ENCODE peak calls at places on chromosomes 4 and X, in four cellular contexts. One of them, this sample, is unnamed.
A peak's percentile ranks its signal among the peaks of the same experiment; 100 is the strongest.

GRCh38 chr4:40369437-40370278 is 34.5 kb downstream of the CHRNA9 start:
- DNase-seq in NCI-H1092 treated with DMSO at 0.1 percent for 48 hours: peak; percentile 9
- DNase-seq in CD4-positive, alpha-beta T cell: no peak
- DNase-seq in T follicular helper cell: no peak
- DNase-seq in this sample: no peak

GRCh38 chrX:82591421-82591820 is 916.7 kb upstream of the POU3F4 start:
- DNase-seq in NCI-H1092 treated with DMSO at 0.1 percent for 48 hours: no peak
- DNase-seq in CD4-positive, alpha-beta T cell: no peak
- DNase-seq in T follicular helper cell: no peak
- DNase-seq in this sample: no peak

GRCh38 chrX:47573334-47574095 is 8.7 kb upstream of the TIMP1 start:
- DNase-seq in NCI-H1092 treated with DMSO at 0.1 percent for 48 hours: no peak
- DNase-seq in CD4-positive, alpha-beta T cell: no peak
- DNase-seq in T follicular helper cell: no peak
- DNase-seq in this sample: no peak

GRCh38 chrX:68939868-68940267 is 111.0 kb downstream of the EFNB1 start:
- DNase-seq in NCI-H1092 treated with DMSO at 0.1 percent for 48 hours: no peak
- DNase-seq in CD4-positive, alpha-beta T cell: no peak
- DNase-seq in T follicular helper cell: no peak
- DNase-seq in this sample: no peak

GRCh38 chrX:128287693-128288092 is 235.5 kb upstream of the ACTRT1 start:
- DNase-seq in NCI-H1092 treated with DMSO at 0.1 percent for 48 hours: no peak
- DNase-seq in CD4-positive, alpha-beta T cell: no peak
- DNase-seq in T follicular helper cell: no peak
- DNase-seq in this sample: no peak

GRCh38 chr4:186021461-186022167 is 47.3 kb upstream of the TLR3 start:
- DNase-seq in NCI-H1092 treated with DMSO at 0.1 percent for 48 hours: peak; percentile 72
- DNase-seq in CD4-positive, alpha-beta T cell: no peak
- DNase-seq in T follicular helper cell: no peak
- DNase-seq in this sample: no peak

GRCh38 chr4:23710298-23710697 is 179.5 kb downstream of the PPARGC1A start:
- DNase-seq in NCI-H1092 treated with DMSO at 0.1 percent for 48 hours: no peak
- DNase-seq in CD4-positive, alpha-beta T cell: no peak
- DNase-seq in T follicular helper cell: no peak
- DNase-seq in this sample: no peak

GRCh38 chr4:78876568-78877320 is 62.5 kb downstream of the PAQR3 start:
- DNase-seq in NCI-H1092 treated with DMSO at 0.1 percent for 48 hours: no peak
- DNase-seq in CD4-positive, alpha-beta T cell: no peak
- DNase-seq in T follicular helper cell: no peak
- DNase-seq in this sample: no peak

GRCh38 chr4:109111031-109111430 is 191.4 kb downstream of the COL25A1 start:
- DNase-seq in NCI-H1092 treated with DMSO at 0.1 percent for 48 hours: no peak
- DNase-seq in CD4-positive, alpha-beta T cell: no peak
- DNase-seq in T follicular helper cell: no peak
- DNase-seq in this sample: no peak

GRCh38 chr4:80192937-80193336 is 4.4 kb upstream of the PRDM8 start:
- DNase-seq in NCI-H1092 treated with DMSO at 0.1 percent for 48 hours: no peak
- DNase-seq in CD4-positive, alpha-beta T cell: no peak
- DNase-seq in T follicular helper cell: no peak
- DNase-seq in this sample: no peak

GRCh38 chr4:186900232-186900900 is 176.7 kb upstream of the FAT1 start:
- DNase-seq in NCI-H1092 treated with DMSO at 0.1 percent for 48 hours: no peak
- DNase-seq in CD4-positive, alpha-beta T cell: no peak
- DNase-seq in T follicular helper cell: no peak
- DNase-seq in this sample: no peak

GRCh38 chr4:159204566-159204965 is 101.7 kb downstream of the RAPGEF2 start:
- DNase-seq in NCI-H1092 treated with DMSO at 0.1 percent for 48 hours: no peak
- DNase-seq in CD4-positive, alpha-beta T cell: no peak
- DNase-seq in T follicular helper cell: no peak
- DNase-seq in this sample: no peak

GRCh38 chr4:7030856-7031255 is 12.3 kb upstream of the TADA2B start:
- DNase-seq in NCI-H1092 treated with DMSO at 0.1 percent for 48 hours: no peak
- DNase-seq in CD4-positive, alpha-beta T cell: no peak
- DNase-seq in T follicular helper cell: no peak
- DNase-seq in this sample: no peak

GRCh38 chrX:54066841-54067240 is 22.6 kb upstream of the PHF8 start:
- DNase-seq in NCI-H1092 treated with DMSO at 0.1 percent for 48 hours: no peak
- DNase-seq in CD4-positive, alpha-beta T cell: no peak
- DNase-seq in T follicular helper cell: no peak
- DNase-seq in this sample: no peak

GRCh38 chrX:46686003-46686645 is 72.8 kb downstream of the SLC9A7 start:
- DNase-seq in NCI-H1092 treated with DMSO at 0.1 percent for 48 hours: peak; percentile 12
- DNase-seq in CD4-positive, alpha-beta T cell: peak; percentile 4
- DNase-seq in T follicular helper cell: peak; percentile 15
- DNase-seq in this sample: peak; percentile 0

GRCh38 chrX:99857455-99857854 is 552.6 kb downstream of the PCDH19 start:
- DNase-seq in NCI-H1092 treated with DMSO at 0.1 percent for 48 hours: no peak
- DNase-seq in CD4-positive, alpha-beta T cell: no peak
- DNase-seq in T follicular helper cell: no peak
- DNase-seq in this sample: no peak

GRCh38 chrX:12390301-12390700 is 252.0 kb downstream of the FRMPD4 start:
- DNase-seq in NCI-H1092 treated with DMSO at 0.1 percent for 48 hours: no peak
- DNase-seq in CD4-positive, alpha-beta T cell: no peak
- DNase-seq in T follicular helper cell: no peak
- DNase-seq in this sample: no peak

GRCh38 chrX:70769659-70770232 is 138.8 kb downstream of the TEX11 start:
- DNase-seq in NCI-H1092 treated with DMSO at 0.1 percent for 48 hours: peak; percentile 5
- DNase-seq in CD4-positive, alpha-beta T cell: no peak
- DNase-seq in T follicular helper cell: no peak
- DNase-seq in this sample: no peak

GRCh38 chr4:176238819-176239218 is 30.2 kb downstream of the ASB5 start:
- DNase-seq in NCI-H1092 treated with DMSO at 0.1 percent for 48 hours: peak; percentile 18
- DNase-seq in CD4-positive, alpha-beta T cell: no peak
- DNase-seq in T follicular helper cell: no peak
- DNase-seq in this sample: no peak

GRCh38 chr4:7067147-7067522 is 729 bp downstream of the GRPEL1 start:
- DNase-seq in NCI-H1092 treated with DMSO at 0.1 percent for 48 hours: no peak
- DNase-seq in CD4-positive, alpha-beta T cell: no peak
- DNase-seq in T follicular helper cell: no peak
- DNase-seq in this sample: no peak

GRCh38 chr4:47278631-47279030 is 184.9 kb downstream of the COMMD8 start:
- DNase-seq in NCI-H1092 treated with DMSO at 0.1 percent for 48 hours: no peak
- DNase-seq in CD4-positive, alpha-beta T cell: no peak
- DNase-seq in T follicular helper cell: no peak
- DNase-seq in this sample: no peak

GRCh38 chr4:138939960-138940359 is 75.6 kb upstream of the NOCT start:
- DNase-seq in NCI-H1092 treated with DMSO at 0.1 percent for 48 hours: no peak
- DNase-seq in CD4-positive, alpha-beta T cell: no peak
- DNase-seq in T follicular helper cell: no peak
- DNase-seq in this sample: no peak

GRCh38 chrX:55312655-55313054 is 47.9 kb upstream of the PAGE3 start:
- DNase-seq in NCI-H1092 treated with DMSO at 0.1 percent for 48 hours: no peak
- DNase-seq in CD4-positive, alpha-beta T cell: no peak
- DNase-seq in T follicular helper cell: no peak
- DNase-seq in this sample: no peak

GRCh38 chr4:153233761-153234371 is 29.6 kb downstream of the TRIM2 start:
- DNase-seq in NCI-H1092 treated with DMSO at 0.1 percent for 48 hours: no peak
- DNase-seq in CD4-positive, alpha-beta T cell: no peak
- DNase-seq in T follicular helper cell: no peak
- DNase-seq in this sample: no peak

GRCh38 chr4:157294575-157294974 is 74.0 kb downstream of the GRIA2 start:
- DNase-seq in NCI-H1092 treated with DMSO at 0.1 percent for 48 hours: no peak
- DNase-seq in CD4-positive, alpha-beta T cell: no peak
- DNase-seq in T follicular helper cell: no peak
- DNase-seq in this sample: no peak

GRCh38 chr4:65461781-65462180 is 208.5 kb downstream of the EPHA5 start:
- DNase-seq in NCI-H1092 treated with DMSO at 0.1 percent for 48 hours: peak; percentile 22
- DNase-seq in CD4-positive, alpha-beta T cell: no peak
- DNase-seq in T follicular helper cell: no peak
- DNase-seq in this sample: no peak

GRCh38 chr4:165872443-165873297 is at the start of gene TLL1:
- DNase-seq in NCI-H1092 treated with DMSO at 0.1 percent for 48 hours: peak; percentile 81
- DNase-seq in CD4-positive, alpha-beta T cell: no peak
- DNase-seq in T follicular helper cell: no peak
- DNase-seq in this sample: no peak

GRCh38 chr4:5399790-5400421 is 308.5 kb downstream of the EVC2 start:
- DNase-seq in NCI-H1092 treated with DMSO at 0.1 percent for 48 hours: peak; percentile 22
- DNase-seq in CD4-positive, alpha-beta T cell: no peak
- DNase-seq in T follicular helper cell: no peak
- DNase-seq in this sample: no peak

GRCh38 chr4:145935253-145936141 is 3.1 kb downstream of the ZNF827 start:
- DNase-seq in NCI-H1092 treated with DMSO at 0.1 percent for 48 hours: peak; percentile 43
- DNase-seq in CD4-positive, alpha-beta T cell: no peak
- DNase-seq in T follicular helper cell: no peak
- DNase-seq in this sample: no peak

GRCh38 chrX:68732906-68733493 is 85.5 kb downstream of the STARD8 start:
- DNase-seq in NCI-H1092 treated with DMSO at 0.1 percent for 48 hours: peak; percentile 10
- DNase-seq in CD4-positive, alpha-beta T cell: peak; percentile 41
- DNase-seq in T follicular helper cell: peak; percentile 36
- DNase-seq in this sample: peak; percentile 9